ENCODE peak calls at places on chromosomes 12 and 14, in five cellular contexts. M is fibroblast of lung, A is body of pancreas, P is lung, D is esophagus muscularis mucosa. S is an unnamed sample. For H3K4me1, the result is how much of the 10 kb centered on the place peaks cover.

GRCh38 chr14:100498068-100498467 is 89.1 kb downstream of the BEGAIN start:
- DNase-seq in A (no peak), P (no peak), D (no peak), M (no peak), S (no peak)

GRCh38 chr12:110109837-110110535 is 14.2 kb upstream of the IFT81 start:
- DNase-seq in D (no peak), A (no peak), P (no peak), M (no peak), S (no peak)

GRCh38 chr14:51070732-51071131 is 24.2 kb downstream of the TRIM9 start:
- DNase-seq in M (no peak), A (no peak), D (no peak), P (no peak), S (no peak)

GRCh38 chr12:46788247-46788887 is 37.4 kb downstream of the SLC38A4 start:
- DNase-seq in D (no peak), P (no peak), A (no peak), M (peak), S (no peak)

GRCh38 chr12:8562310-8562709 is 21.6 kb upstream of the CLEC4E start:
- DNase-seq in M (no peak), P (no peak), A (no peak), D (no peak), S (no peak)

GRCh38 chr14:54349713-54350112 is 47.1 kb upstream of the CDKN3 start:
- DNase-seq in A (no peak), P (no peak), D (no peak), M (no peak), S (no peak)

GRCh38 chr12:67069451-67070306 is 199.5 kb upstream of the CAND1 start:
- DNase-seq in A (peak), M (no peak), P (peak), D (no peak), S (peak)

GRCh38 chr12:64900540-64900939 is 76.1 kb downstream of the TBC1D30 start:
- DNase-seq in P (no peak), M (peak), D (no peak), A (no peak), S (no peak)

GRCh38 chr12:38886064-38886463 is 19.3 kb downstream of the CPNE8 start:
- DNase-seq in P (no peak), A (peak), M (no peak), D (no peak), S (peak)

GRCh38 chr12:41419151-41419893 is 231.2 kb downstream of the PDZRN4 start:
- DNase-seq in M (no peak), D (no peak), A (no peak), P (no peak), S (no peak)

GRCh38 chr12:25271486-25272098 is 20.9 kb upstream of the KRAS start:
- DNase-seq in A (no peak), P (no peak), M (no peak), D (no peak), S (no peak)

GRCh38 chr12:131806654-131807053 is 21.5 kb upstream of the MMP17 start:
- DNase-seq in M (no peak), P (no peak), D (no peak), A (no peak), S (no peak)

GRCh38 chr12:131801254-131801866 is 26.8 kb upstream of the MMP17 start:
- DNase-seq in M (no peak), P (no peak), D (no peak), A (no peak), S (no peak)

GRCh38 chr12:131799828-131800593 is 28.2 kb upstream of the MMP17 start:
- DNase-seq in D (no peak), A (no peak), M (no peak), P (no peak), S (no peak)

GRCh38 chr12:131800594-131801135 is 27.5 kb upstream of the MMP17 start:
- DNase-seq in A (no peak), D (no peak), P (no peak), M (no peak), S (no peak)

GRCh38 chr12:131803995-131804521 is 24.1 kb upstream of the MMP17 start:
- DNase-seq in A (no peak), D (no peak), P (no peak), M (peak), S (peak)
- H3K4me3 ChIP-seq in A (no peak), D (no peak), P (no peak), M (no peak), S (no peak)

DNA sequence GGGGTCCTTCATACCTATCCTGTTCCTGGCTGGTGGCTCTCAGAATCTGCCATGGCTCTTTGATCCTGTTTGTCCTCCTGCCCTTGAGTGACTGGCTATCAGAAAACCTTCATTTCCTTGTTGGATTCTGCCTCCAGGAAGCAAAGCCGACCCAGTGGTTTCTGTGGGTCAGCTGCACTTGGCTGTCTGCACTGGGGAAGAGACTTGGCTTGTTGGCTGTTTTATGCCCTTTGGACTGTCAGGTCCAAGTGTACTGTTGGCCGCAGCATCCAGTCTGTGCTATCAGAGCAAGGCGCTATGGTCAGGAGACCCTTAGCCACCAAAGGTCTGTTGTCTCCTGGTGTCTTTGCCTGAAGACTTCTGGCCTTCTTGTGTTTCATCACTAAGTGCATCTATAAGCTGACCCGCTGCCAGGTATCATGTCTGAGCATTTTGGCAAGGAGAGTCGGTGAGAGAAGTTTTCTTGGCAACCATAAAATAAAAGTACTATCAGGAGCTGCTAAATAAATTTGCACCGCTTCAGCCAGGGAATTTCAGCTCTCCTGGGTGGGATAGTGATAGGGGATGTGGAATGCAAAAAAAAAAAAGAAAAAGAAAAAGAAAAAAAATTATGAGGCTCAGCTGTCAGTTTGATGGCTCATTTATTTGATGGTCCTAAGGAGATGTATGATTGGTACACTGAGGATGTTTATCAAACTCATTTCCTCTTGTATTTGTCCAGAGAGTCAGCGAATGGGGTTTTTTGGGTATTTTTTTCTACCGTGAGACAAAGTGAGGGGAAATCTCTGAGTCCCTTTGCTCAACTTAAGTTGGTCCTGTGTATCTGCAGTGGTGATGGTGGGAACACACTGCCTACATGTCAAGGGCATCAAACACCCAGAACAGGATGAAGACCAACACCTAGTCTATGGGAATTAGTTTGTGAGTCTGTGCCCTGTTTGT is 177.2 kb upstream of the HIF1A start:
- DNase-seq in P (no peak), D (no peak), M (no peak), A (peak), S (peak)
- H3K4me1 ChIP-seq in P (under half), D (under half), M (under half), A (half or more), S (under half)

DNA sequence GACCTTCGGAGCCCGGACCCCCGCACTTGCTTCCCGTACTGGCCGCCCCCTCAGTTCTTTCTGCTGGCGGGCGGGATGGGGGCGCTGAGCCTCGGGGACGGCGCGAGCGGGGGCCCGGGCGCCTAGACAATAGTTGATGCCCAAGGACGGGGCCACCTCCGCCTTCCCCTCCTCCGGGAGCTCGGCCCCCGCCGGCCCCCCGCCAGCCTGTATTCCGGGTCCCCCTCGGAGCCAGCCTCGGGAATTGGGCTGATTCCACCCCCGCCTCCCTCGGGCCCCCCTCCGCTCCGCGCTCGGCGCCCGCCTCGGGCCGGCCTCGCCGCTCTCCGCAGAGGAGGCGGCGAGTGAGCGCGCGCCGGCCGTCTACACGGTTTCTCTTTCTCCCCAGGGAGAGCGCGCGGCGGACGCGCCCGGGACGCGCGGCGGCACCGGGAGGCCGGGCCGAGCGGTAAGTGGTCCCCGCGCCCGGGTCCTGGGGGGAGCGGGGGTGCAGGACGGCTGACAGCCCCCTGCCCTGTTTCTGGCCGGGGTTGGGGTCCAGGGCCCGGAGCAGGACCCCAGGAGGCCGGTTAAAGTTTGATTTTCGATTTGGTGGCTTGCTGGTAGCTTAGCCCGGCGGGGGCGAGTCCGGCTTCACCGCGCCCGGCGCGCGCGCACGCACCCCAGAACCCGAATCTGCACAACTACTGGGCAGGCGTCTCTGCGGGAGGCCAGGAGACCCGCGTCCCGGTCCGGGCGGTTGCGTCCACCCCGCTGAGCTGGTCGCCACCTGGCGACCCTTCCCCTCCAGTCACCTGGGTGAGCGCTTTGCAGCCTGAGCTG is 413.7 kb downstream of the PCNX1 start:
- DNase-seq in P (peak), D (no peak), M (peak), A (peak), S (peak)
- TF ChIP-seq CTCF in P (no peak), D (no peak), M (no peak), A (no peak), S (no peak)

GRCh38 chr12:131897276-131897675 is 2.9 kb downstream of the ULK1 start:
- DNase-seq in P (no peak), A (peak), M (no peak), D (no peak), S (peak)

GRCh38 chr12:131894981-131895639 is 688 bp downstream of the ULK1 start:
- DNase-seq in D (no peak), A (no peak), M (no peak), P (no peak), S (peak)

GRCh38 chr12:131895640-131896079 is 1.2 kb downstream of the ULK1 start:
- DNase-seq in D (no peak), M (no peak), P (no peak), A (no peak), S (peak)

GRCh38 chr12:131896811-131897270 is 2.4 kb downstream of the ULK1 start:
- DNase-seq in D (no peak), P (no peak), M (no peak), A (no peak), S (peak)

GRCh38 chr12:131896080-131896810 is 1.8 kb downstream of the ULK1 start:
- DNase-seq in P (peak), M (peak), A (peak), D (peak), S (peak)
- H3K4me3 ChIP-seq in P (peak), M (peak), A (peak), D (peak), S (peak)

GRCh38 chr14:68793734-68794129 is 865 bp upstream of the ZFP36L1 start:
- DNase-seq in A (no peak), M (no peak), P (no peak), D (no peak), S (no peak)

GRCh38 chr14:68792830-68793733 is at the start of gene ZFP36L1:
- DNase-seq in M (peak), P (peak), D (peak), A (peak), S (peak)

GRCh38 chr14:68790656-68791077 is 2.2 kb downstream of the ZFP36L1 start:
- DNase-seq in M (no peak), A (no peak), P (no peak), D (peak), S (peak)

GRCh38 chr14:68791078-68791983 is 1.5 kb downstream of the ZFP36L1 start:
- DNase-seq in A (no peak), D (peak), P (no peak), M (peak), S (no peak)

DNA sequence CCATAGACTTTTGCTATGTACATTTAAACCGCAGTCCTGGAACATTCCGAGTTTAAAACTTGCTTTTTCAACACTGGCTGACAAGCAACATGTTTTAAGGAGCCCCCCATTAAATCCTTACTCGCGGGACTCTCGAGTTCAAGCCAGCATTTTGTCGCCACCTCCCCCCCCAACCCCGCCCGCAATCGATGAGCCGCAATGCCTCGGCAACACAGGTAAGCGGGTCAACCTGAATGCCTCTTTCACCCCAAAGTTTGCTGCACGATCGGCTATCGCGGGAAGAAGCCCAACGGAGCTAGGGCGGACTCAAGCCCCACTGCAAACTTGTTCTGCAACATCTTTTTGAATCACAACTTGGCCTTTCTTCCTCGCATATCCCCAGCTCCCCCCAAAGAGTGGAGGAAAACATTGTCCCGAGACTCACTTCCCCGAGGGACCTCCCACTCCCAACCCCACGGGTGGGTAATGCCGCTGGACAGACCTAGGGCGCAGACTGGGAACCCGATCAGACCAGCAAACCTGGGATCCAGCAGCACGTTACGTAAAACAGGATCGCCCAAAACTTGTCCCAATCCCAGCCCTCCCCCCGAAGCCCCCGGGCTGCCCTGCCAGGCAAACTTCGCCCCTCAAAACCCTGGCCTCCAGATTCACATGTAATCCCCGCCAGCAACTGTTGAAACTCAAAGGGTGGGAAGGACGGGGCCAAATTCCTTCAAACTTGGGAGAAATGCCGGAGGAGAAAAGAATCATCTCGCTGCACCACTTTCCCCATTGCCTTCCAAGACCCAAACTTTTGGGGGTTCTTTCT is 641 bp downstream of the ZFP36L1 start:
- DNase-seq in D (peak), A (peak), M (peak), P (peak), S (peak)
- H3K4me1 ChIP-seq in D (under half), A (under half), M (under half), P (under half), S (under half)

GRCh38 chr12:17971850-17972249 is 118.1 kb downstream of the RERGL start:
- DNase-seq in P (no peak), M (no peak), A (no peak), D (no peak), S (no peak)

GRCh38 chr12:17975239-17975638 is 114.8 kb downstream of the RERGL start:
- DNase-seq in D (no peak), P (no peak), M (no peak), A (no peak), S (no peak)

GRCh38 chr12:17975763-17976162 is 114.2 kb downstream of the RERGL start:
- DNase-seq in D (peak), M (no peak), P (no peak), A (no peak), S (no peak)

GRCh38 chr12:17976202-17976601 is 113.8 kb downstream of the RERGL start:
- DNase-seq in P (no peak), M (no peak), A (no peak), D (peak), S (no peak)
- TF ChIP-seq CTCF in P (no peak), M (peak), A (no peak), D (no peak), S (no peak)

GRCh38 chr14:94716976-94717375 is 52.9 kb downstream of the GSC start:
- DNase-seq in P (no peak), A (no peak), M (no peak), D (no peak), S (no peak)

GRCh38 chr14:94717808-94718207 is 52.1 kb downstream of the GSC start:
- DNase-seq in M (no peak), D (no peak), P (no peak), A (no peak), S (no peak)

DNA sequence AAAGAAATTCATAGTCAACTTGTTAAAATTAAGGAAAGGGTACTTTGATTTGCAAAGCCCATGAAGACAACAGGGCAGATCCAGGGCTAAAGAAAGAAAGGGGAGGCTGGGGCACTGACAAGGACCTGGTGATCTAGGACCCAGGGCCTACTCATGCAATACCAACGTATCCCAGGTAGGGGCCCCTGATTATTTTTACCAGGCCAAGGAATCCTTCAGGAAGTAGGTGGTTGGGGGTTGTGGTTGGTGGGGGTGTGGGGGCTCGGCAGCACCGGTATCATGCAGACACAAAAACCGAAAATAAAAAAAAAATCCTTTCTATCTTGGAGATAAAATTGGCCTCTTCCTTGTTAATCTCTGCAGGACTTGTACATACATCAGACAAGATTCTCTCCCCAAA is 47.5 kb downstream of the GSC start:
- DNase-seq in P (no peak), D (no peak), A (no peak), M (no peak), S (no peak)
- H3K4me3 ChIP-seq in P (no peak), D (no peak), A (no peak), M (no peak), S (no peak)

GRCh38 chr14:104552738-104553125 is 26.8 kb upstream of the C14orf180 start:
- DNase-seq in A (peak), M (no peak), D (no peak), P (no peak), S (no peak)
- H3K4me1 ChIP-seq in A (under half), M (under half), D (under half), P (under half), S (under half)

DNA sequence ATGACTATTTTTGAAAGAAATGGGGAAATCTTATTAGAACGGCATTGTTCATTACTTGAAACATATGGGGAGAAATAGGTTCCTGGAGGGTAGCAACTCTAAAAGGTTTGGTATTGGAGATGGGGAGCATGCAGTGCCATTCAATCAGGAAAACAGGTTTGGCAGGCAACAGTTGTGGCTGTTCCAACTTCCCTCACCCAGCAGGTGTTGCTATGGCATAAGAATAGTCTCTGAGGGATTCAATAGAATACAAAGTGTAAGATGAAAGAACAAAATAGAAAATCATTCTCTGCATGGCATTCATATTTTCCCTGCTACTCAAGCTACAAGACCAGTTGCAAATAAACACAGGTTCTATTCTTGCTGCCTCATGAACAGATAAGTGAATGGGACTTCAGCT is 393.3 kb upstream of the RPL10L start:
- DNase-seq in D (no peak), M (no peak), P (peak), A (no peak), S (no peak)
- TF ChIP-seq CTCF in D (no peak), M (no peak), P (no peak), A (no peak), S (no peak)

S was measured in mucosa of descending colon.